ENCODE peak calls at places on chromosome 13, in nine cellular contexts. S, Y, P, J, W, O, M, B and K are unnamed samples.

GRCh38 chr13:30932481-30933333 is at the start of gene TEX26:
- DNase-seq in P (no peak), S (no peak), M (no peak), W (no peak), B (no peak), Y (no peak), J (no peak), O (peak), K (no peak)

GRCh38 chr13:90049989-90050671 is 1297.4 kb upstream of the MIR17HG start:
- DNase-seq in J (no peak), P (no peak), S (no peak), O (no peak), M (no peak), Y (no peak), B (no peak), W (no peak), K (no peak)

GRCh38 chr13:38686635-38687245 is at the start of gene FREM2:
- DNase-seq in B (peak), W (no peak), O (peak), Y (peak), S (no peak), P (peak), J (peak), M (no peak), K (peak)

GRCh38 chr13:106513025-106513424 is 22.4 kb downstream of the EFNB2 start:
- DNase-seq in Y (no peak), S (no peak), J (no peak), P (no peak), W (peak), B (peak), O (no peak), M (no peak), K (peak)

GRCh38 chr13:107867701-107868661 is 347.4 kb downstream of the LIG4 start:
- DNase-seq in W (peak), M (no peak), Y (peak), J (peak), O (peak), P (no peak), S (no peak), B (no peak), K (peak)

GRCh38 chr13:96782186-96782585 is 212.1 kb downstream of the OXGR1 start:
- DNase-seq in W (no peak), J (no peak), P (no peak), M (no peak), B (no peak), S (no peak), Y (no peak), O (no peak), K (no peak)

GRCh38 chr13:99808786-99809185 is 162.8 kb downstream of the ZIC5 start:
- DNase-seq in O (no peak), W (no peak), B (no peak), P (no peak), M (no peak), S (no peak), Y (no peak), J (no peak), K (no peak)

GRCh38 chr13:20044086-20044485 is 85.6 kb downstream of the ZMYM2 start:
- DNase-seq in J (no peak), M (no peak), Y (no peak), O (no peak), W (no peak), B (no peak), P (no peak), S (no peak), K (no peak)

GRCh38 chr13:26541678-26542553 is 15.6 kb upstream of the WASF3 start:
- DNase-seq in W (no peak), B (no peak), Y (no peak), M (no peak), J (no peak), P (no peak), S (no peak), O (no peak), K (no peak)